ENCODE peak calls at places on chromosomes 16 and 17, in five cellular contexts. F is breast epithelium, E is prostate gland, X is Panc1, P is heart right ventricle. S is an unnamed sample.

GRCh38 chr17:17344507-17345293 is 41.5 kb downstream of the NT5M start:
- DNase-seq in F (no peak), E (no peak), X (no peak), P (no peak), S (peak)

GRCh38 chr17:40168262-40168832 is 8.9 kb upstream of the RAPGEFL1 start:
- DNase-seq in F (peak), E (peak), X (peak), P (peak), S (no peak)

GRCh38 chr17:75430159-75430748 is 24.8 kb upstream of the GRB2 start:
- DNase-seq in F (no peak), E (no peak), X (no peak), P (no peak), S (peak)

GRCh38 chr17:29038511-29039300 is 4.2 kb upstream of the PIPOX start:
- DNase-seq in F (no peak), E (no peak), X (no peak), P (no peak), S (no peak)

GRCh38 chr16:57134982-57135381 is 42.6 kb downstream of the CPNE2 start:
- DNase-seq in F (no peak), E (no peak), X (no peak), P (no peak), S (no peak)

GRCh38 chr17:19630035-19630434 is 18.5 kb upstream of the ALDH3A2 start:
- DNase-seq in F (no peak), E (no peak), X (no peak), P (no peak), S (no peak)

GRCh38 chr17:67068999-67069398 is 24.6 kb downstream of the CACNG1 start:
- DNase-seq in F (no peak), E (no peak), X (no peak), P (no peak), S (no peak)

GRCh38 chr16:1691956-1692355 is 13.9 kb downstream of the JPT2 start:
- DNase-seq in F (no peak), E (no peak), X (no peak), P (no peak), S (no peak)

GRCh38 chr17:15963670-15964110 is 18.8 kb downstream of the ADORA2B start:
- DNase-seq in F (peak), E (no peak), X (no peak), P (no peak), S (no peak)

GRCh38 chr16:56401482-56401881 is 23.9 kb downstream of the AMFR start:
- DNase-seq in F (no peak), E (no peak), X (no peak), P (no peak), S (no peak)

GRCh38 chr17:30203471-30203981 is 32.0 kb downstream of the SLC6A4 start:
- DNase-seq in F (peak), E (no peak), X (no peak), P (no peak), S (no peak)

GRCh38 chr17:28253663-28254062 is 65.3 kb upstream of the TMEM97 start:
- DNase-seq in F (no peak), E (no peak), X (no peak), P (no peak), S (no peak)

GRCh38 chr16:22618842-22619241 is 108.2 kb downstream of the NPIPB5 start:
- DNase-seq in F (no peak), E (no peak), X (no peak), P (no peak), S (no peak)

GRCh38 chr16:66344533-66345145 is 21.9 kb upstream of the CDH5 start:
- DNase-seq in F (no peak), E (no peak), X (no peak), P (peak), S (no peak)

GRCh38 chr17:81119223-81120148 is 45.8 kb upstream of the PVALEF start:
- DNase-seq in F (peak), E (peak), X (peak), P (peak), S (no peak)

GRCh38 chr17:28648698-28649097 is 3.7 kb upstream of the BLTP2 start:
- DNase-seq in F (no peak), E (no peak), X (no peak), P (peak), S (no peak)

GRCh38 chr16:69838417-69838990 is 76.4 kb downstream of the WWP2 start:
- DNase-seq in F (no peak), E (no peak), X (no peak), P (peak), S (no peak)

GRCh38 chr16:13923703-13924298 is 3.8 kb downstream of the ERCC4 start:
- DNase-seq in F (no peak), E (no peak), X (peak), P (no peak), S (no peak)
- TF ChIP-seq CTCF in F (peak), E (peak), X (peak), P (peak), S (peak)

GRCh38 chr17:79542718-79543117 is 68.1 kb downstream of the RBFOX3 start:
- DNase-seq in F (no peak), E (no peak), X (no peak), P (no peak), S (no peak)

GRCh38 chr17:79543566-79543965 is 67.3 kb downstream of the RBFOX3 start:
- DNase-seq in F (no peak), E (no peak), X (no peak), P (no peak), S (no peak)

GRCh38 chr17:79545251-79546005 is 65.4 kb downstream of the RBFOX3 start:
- DNase-seq in F (no peak), E (no peak), X (no peak), P (no peak), S (no peak)

GRCh38 chr17:79546386-79546785 is 64.5 kb downstream of the RBFOX3 start:
- DNase-seq in F (no peak), E (no peak), X (no peak), P (no peak), S (no peak)

DNA sequence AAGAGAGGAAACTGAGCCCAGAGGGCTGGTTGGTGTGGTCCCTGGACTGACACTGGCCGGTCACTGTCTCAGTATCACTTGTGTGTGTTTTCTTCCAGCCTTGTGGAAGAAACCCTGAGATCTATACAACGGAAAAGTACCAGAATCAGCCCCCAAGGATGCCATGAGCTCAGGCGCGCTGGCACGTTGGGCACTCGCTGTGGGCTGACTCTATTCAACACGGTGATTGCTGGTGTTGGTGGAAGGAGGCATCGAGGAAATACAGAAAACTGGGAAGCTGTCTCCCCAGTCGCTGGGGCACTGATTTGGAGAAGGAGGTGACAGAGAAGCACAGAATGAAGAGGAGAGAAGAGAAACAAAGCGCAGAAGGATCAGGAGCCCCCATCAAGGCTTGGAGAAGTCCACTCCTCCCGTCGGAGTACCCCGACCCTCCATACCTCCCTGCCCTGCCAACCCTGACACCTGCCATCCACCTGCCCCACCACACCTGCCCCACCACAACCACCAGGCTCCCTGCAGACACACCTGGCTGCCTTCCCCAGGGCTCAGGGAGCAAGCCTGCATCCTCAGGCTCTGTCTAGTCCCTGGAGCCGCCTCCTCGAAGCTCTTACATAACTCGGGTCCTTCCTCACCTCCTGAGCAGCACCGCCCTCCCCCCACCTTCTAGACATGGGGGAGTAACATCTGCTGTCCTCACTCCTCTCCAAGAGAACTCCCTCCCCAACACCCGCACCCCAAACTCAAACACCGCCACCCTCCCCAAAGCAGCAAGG is 66.5 kb downstream of the RBFOX3 start:
- DNase-seq in F (no peak), E (no peak), X (no peak), P (no peak), S (no peak)
- H3K27ac ChIP-seq in F (no peak), E (no peak), X (no peak), P (no peak), S (no peak)

GRCh38 chr16:5633845-5634440 is 536.3 kb upstream of the EEF2KMT start:
- DNase-seq in F (no peak), E (no peak), X (peak), P (no peak), S (no peak)
- TF ChIP-seq CTCF in F (peak), E (no peak), X (peak), P (no peak), S (no peak)

DNA sequence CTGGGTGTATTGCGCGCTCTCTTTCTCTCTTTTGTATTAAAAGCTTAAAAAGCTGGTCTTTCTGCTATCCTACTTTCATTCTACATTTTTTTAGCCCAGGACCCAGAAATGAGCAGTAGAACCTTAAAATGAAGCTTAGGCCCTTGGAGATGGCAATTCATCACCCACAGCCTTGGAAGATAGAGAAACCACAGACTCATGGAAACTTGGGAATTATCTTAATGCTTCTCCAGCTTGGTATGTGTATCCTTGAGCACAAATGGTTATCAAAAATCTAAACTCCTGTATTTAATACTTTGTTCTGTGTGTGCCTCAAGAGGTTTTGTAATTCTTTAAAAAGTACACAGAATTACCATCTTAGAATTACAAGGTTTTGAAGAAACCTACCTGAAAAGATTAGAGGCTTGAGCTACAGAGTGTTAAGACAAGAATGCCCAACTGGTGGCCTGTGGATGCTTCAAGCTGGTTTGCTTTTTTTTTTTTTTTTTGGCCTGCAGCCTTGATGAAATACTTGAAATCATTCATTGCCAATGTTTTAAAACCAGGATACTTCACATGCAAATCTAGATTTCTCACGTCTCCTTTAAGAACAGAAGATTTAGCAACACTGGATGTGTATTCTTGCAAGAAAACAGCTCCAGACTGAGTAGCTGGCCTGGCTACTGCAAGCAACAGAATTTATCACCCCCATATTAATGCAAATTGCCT is 105.0 kb downstream of the XYLT1 start:
- DNase-seq in F (no peak), E (no peak), X (no peak), P (no peak), S (no peak)
- H3K27ac ChIP-seq in F (peak), E (no peak), X (no peak), P (no peak), S (no peak)

GRCh38 chr16:9417898-9418297 is 326.5 kb downstream of the HAPSTR1 start:
- DNase-seq in F (no peak), E (no peak), X (no peak), P (no peak), S (no peak)

GRCh38 chr16:9412362-9413311 is 321.2 kb downstream of the HAPSTR1 start:
- DNase-seq in F (no peak), E (no peak), X (no peak), P (no peak), S (no peak)

GRCh38 chr16:9409753-9410493 is 318.5 kb downstream of the HAPSTR1 start:
- DNase-seq in F (no peak), E (no peak), X (no peak), P (no peak), S (no peak)

GRCh38 chr16:9419161-9419560 is 327.7 kb downstream of the HAPSTR1 start:
- DNase-seq in F (no peak), E (no peak), X (no peak), P (no peak), S (no peak)

DNA sequence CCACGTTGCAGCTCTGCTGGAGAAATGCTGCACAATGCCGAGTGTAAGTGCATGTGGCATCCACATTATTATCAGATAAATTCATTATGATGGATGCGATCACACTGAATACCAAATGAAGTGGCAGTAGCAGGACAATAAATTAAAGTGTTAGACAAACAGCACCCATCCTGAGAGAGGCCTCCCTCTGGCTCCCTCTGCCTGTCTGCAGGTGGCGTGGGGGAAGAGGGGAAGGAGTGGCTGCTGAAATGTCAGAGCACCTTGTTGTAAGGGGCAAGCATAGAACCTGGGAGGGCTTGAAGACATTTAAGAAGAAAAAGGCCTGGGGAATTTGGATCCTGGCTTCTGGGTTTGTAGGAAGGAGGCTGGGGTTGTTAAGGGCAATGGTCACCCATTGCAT is 324.1 kb downstream of the HAPSTR1 start:
- DNase-seq in F (no peak), E (no peak), X (no peak), P (no peak), S (no peak)
- TF ChIP-seq CTCF in F (no peak), E (no peak), X (no peak), P (no peak), S (no peak)

S was measured in tibial artery.